ENCODE peak calls at places on chromosomes 11 and 22, in seven cellular contexts. One of them, this sample, is unnamed.

GRCh38 chr11:131064373-131064991 is 148.2 kb upstream of the SNX19 start:
- DNase-seq in right lobe of liver: peak; percentile 49
- DNase-seq in H9: peak; percentile 87
- DNase-seq in right atrium auricular region: no peak
- DNase-seq in bronchial epithelial cell: peak; percentile 50
- DNase-seq in endothelial cell: peak; percentile 82
- DNase-seq in lung: peak; percentile 46
- DNase-seq in this sample: no peak

GRCh38 chr22:24427500-24428164 is at the start of gene ADORA2A:
- DNase-seq in right lobe of liver: peak; percentile 71
- DNase-seq in H9: no peak
- DNase-seq in right atrium auricular region: no peak
- DNase-seq in bronchial epithelial cell: no peak
- DNase-seq in endothelial cell: no peak
- DNase-seq in lung: no peak
- DNase-seq in this sample: no peak

GRCh38 chr11:33475999-33476398 is 218.8 kb downstream of the HIPK3 start:
- DNase-seq in right lobe of liver: no peak
- DNase-seq in H9: no peak
- DNase-seq in right atrium auricular region: no peak
- DNase-seq in bronchial epithelial cell: peak; percentile 69
- DNase-seq in endothelial cell: no peak
- DNase-seq in lung: no peak
- DNase-seq in this sample: no peak

GRCh38 chr11:61833926-61834277 is 5.8 kb downstream of the FADS2 start:
- DNase-seq in right lobe of liver: no peak
- DNase-seq in H9: peak; percentile 61
- DNase-seq in right atrium auricular region: no peak
- DNase-seq in bronchial epithelial cell: no peak
- DNase-seq in endothelial cell: no peak
- DNase-seq in lung: no peak
- DNase-seq in this sample: no peak

GRCh38 chr11:77040889-77041288 is 6.7 kb downstream of the B3GNT6 start:
- DNase-seq in right lobe of liver: no peak
- DNase-seq in H9: no peak
- DNase-seq in right atrium auricular region: no peak
- DNase-seq in bronchial epithelial cell: no peak
- DNase-seq in endothelial cell: no peak
- DNase-seq in lung: no peak
- DNase-seq in this sample: no peak

GRCh38 chr11:14544611-14545010 is 24.4 kb upstream of the PSMA1 start:
- DNase-seq in right lobe of liver: no peak
- DNase-seq in H9: no peak
- DNase-seq in right atrium auricular region: no peak
- DNase-seq in bronchial epithelial cell: peak; percentile 37
- DNase-seq in endothelial cell: no peak
- DNase-seq in lung: no peak
- DNase-seq in this sample: no peak

GRCh38 chr11:29937526-29937925 is 79.3 kb downstream of the KCNA4 start:
- DNase-seq in right lobe of liver: no peak
- DNase-seq in H9: no peak
- DNase-seq in right atrium auricular region: no peak
- DNase-seq in bronchial epithelial cell: no peak
- DNase-seq in endothelial cell: no peak
- DNase-seq in lung: no peak
- DNase-seq in this sample: no peak

GRCh38 chr11:73376168-73376802 is at the start of gene RELT:
- DNase-seq in right lobe of liver: peak; percentile 89
- DNase-seq in H9: peak; percentile 94
- DNase-seq in right atrium auricular region: peak; percentile 87
- DNase-seq in bronchial epithelial cell: peak; percentile 75
- DNase-seq in endothelial cell: peak; percentile 99
- DNase-seq in lung: peak; percentile 87
- DNase-seq in this sample: peak; percentile 98

GRCh38 chr22:28873183-28873964 is 10.0 kb upstream of the ZNRF3 start:
- DNase-seq in right lobe of liver: no peak
- DNase-seq in H9: no peak
- DNase-seq in right atrium auricular region: no peak
- DNase-seq in bronchial epithelial cell: no peak
- DNase-seq in endothelial cell: no peak
- DNase-seq in lung: no peak
- DNase-seq in this sample: no peak

GRCh38 chr22:44211256-44211945 is 30.7 kb downstream of the PARVG start:
- DNase-seq in right lobe of liver: no peak
- DNase-seq in H9: peak; percentile 11
- DNase-seq in right atrium auricular region: peak; percentile 60
- DNase-seq in bronchial epithelial cell: no peak
- DNase-seq in endothelial cell: no peak
- DNase-seq in lung: no peak
- DNase-seq in this sample: peak; percentile 64

GRCh38 chr11:65899356-65900124 is 648 bp downstream of the FOSL1 start:
- DNase-seq in right lobe of liver: no peak
- DNase-seq in H9: peak; percentile 67
- DNase-seq in right atrium auricular region: peak; percentile 82
- DNase-seq in bronchial epithelial cell: no peak
- DNase-seq in endothelial cell: peak; percentile 49
- DNase-seq in lung: no peak
- DNase-seq in this sample: peak; percentile 91

GRCh38 chr11:116642902-116643301 is 129.9 kb downstream of the BUD13 start:
- DNase-seq in right lobe of liver: no peak
- DNase-seq in H9: no peak
- DNase-seq in right atrium auricular region: no peak
- DNase-seq in bronchial epithelial cell: no peak
- DNase-seq in endothelial cell: no peak
- DNase-seq in lung: no peak
- DNase-seq in this sample: no peak

GRCh38 chr11:35375332-35376125 is 43.8 kb downstream of the SLC1A2 start:
- DNase-seq in right lobe of liver: no peak
- DNase-seq in H9: no peak
- DNase-seq in right atrium auricular region: no peak
- DNase-seq in bronchial epithelial cell: no peak
- DNase-seq in endothelial cell: no peak
- DNase-seq in lung: no peak
- DNase-seq in this sample: no peak

GRCh38 chr22:30429887-30430286 is 4.3 kb downstream of the MTFP1 start:
- DNase-seq in right lobe of liver: no peak
- DNase-seq in H9: peak; percentile 43
- DNase-seq in right atrium auricular region: no peak
- DNase-seq in bronchial epithelial cell: no peak
- DNase-seq in endothelial cell: no peak
- DNase-seq in lung: no peak
- DNase-seq in this sample: no peak

GRCh38 chr11:117980280-117980679 is 5.9 kb upstream of the IL10RA start:
- DNase-seq in right lobe of liver: no peak
- DNase-seq in H9: no peak
- DNase-seq in right atrium auricular region: no peak
- DNase-seq in bronchial epithelial cell: peak; percentile 41
- DNase-seq in endothelial cell: no peak
- DNase-seq in lung: no peak
- DNase-seq in this sample: no peak

GRCh38 chr11:46698597-46698996 is 1.8 kb downstream of the ARHGAP1 start:
- DNase-seq in right lobe of liver: no peak
- DNase-seq in H9: no peak
- DNase-seq in right atrium auricular region: no peak
- DNase-seq in bronchial epithelial cell: no peak
- DNase-seq in endothelial cell: no peak
- DNase-seq in lung: no peak
- DNase-seq in this sample: no peak

GRCh38 chr11:22742149-22742548 is 75.7 kb downstream of the GAS2 start:
- DNase-seq in right lobe of liver: no peak
- DNase-seq in H9: no peak
- DNase-seq in right atrium auricular region: no peak
- DNase-seq in bronchial epithelial cell: no peak
- DNase-seq in endothelial cell: no peak
- DNase-seq in lung: no peak
- DNase-seq in this sample: no peak

GRCh38 chr11:68870470-68870869 is 28.8 kb upstream of the CPT1A start:
- DNase-seq in right lobe of liver: no peak
- DNase-seq in H9: no peak
- DNase-seq in right atrium auricular region: no peak
- DNase-seq in bronchial epithelial cell: no peak
- DNase-seq in endothelial cell: no peak
- DNase-seq in lung: no peak
- DNase-seq in this sample: no peak
- TF ChIP-seq CTCF in right lobe of liver: no peak
- TF ChIP-seq CTCF in H9: no peak
- TF ChIP-seq CTCF in right atrium auricular region: peak; percentile 33
- TF ChIP-seq CTCF in bronchial epithelial cell: no peak
- TF ChIP-seq CTCF in endothelial cell: no peak
- TF ChIP-seq CTCF in lung: no peak
- TF ChIP-seq CTCF in this sample: peak; percentile 38

DNA sequence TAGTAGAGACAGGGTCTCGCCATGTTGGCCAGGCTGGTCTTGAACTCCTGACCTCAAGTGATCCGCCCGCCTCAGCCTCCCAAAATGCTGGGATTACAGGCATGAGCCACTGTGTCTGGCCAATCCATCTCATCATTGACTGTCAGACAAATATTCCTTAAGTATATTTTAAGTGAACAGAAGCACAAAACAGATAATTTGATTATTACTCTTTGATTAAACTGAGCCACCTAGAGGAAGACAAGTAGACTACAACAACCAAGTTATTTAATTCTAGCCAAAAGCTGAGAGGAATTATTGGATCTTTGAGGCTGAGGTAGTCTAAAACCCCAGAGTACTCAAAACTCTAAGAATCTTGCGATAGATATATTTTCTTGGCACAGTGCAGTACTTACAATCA is 1.2 kb downstream of the ACRV1 start:
- DNase-seq in right lobe of liver: no peak
- DNase-seq in H9: no peak
- DNase-seq in right atrium auricular region: no peak
- DNase-seq in bronchial epithelial cell: no peak
- DNase-seq in endothelial cell: no peak
- DNase-seq in lung: no peak
- DNase-seq in this sample: no peak
- TF ChIP-seq CTCF in right lobe of liver: no peak
- TF ChIP-seq CTCF in H9: peak; percentile 54
- TF ChIP-seq CTCF in right atrium auricular region: no peak
- TF ChIP-seq CTCF in bronchial epithelial cell: no peak
- TF ChIP-seq CTCF in endothelial cell: peak; percentile 62
- TF ChIP-seq CTCF in lung: no peak
- TF ChIP-seq CTCF in this sample: peak; percentile 31

GRCh38 chr22:41248314-41248713 is 7.6 kb upstream of the CHADL start:
- DNase-seq in right lobe of liver: no peak
- DNase-seq in H9: no peak
- DNase-seq in right atrium auricular region: no peak
- DNase-seq in bronchial epithelial cell: no peak
- DNase-seq in endothelial cell: no peak
- DNase-seq in lung: no peak
- DNase-seq in this sample: no peak

GRCh38 chr22:41243361-41243760 is 2.6 kb upstream of the CHADL start:
- DNase-seq in right lobe of liver: no peak
- DNase-seq in H9: no peak
- DNase-seq in right atrium auricular region: no peak
- DNase-seq in bronchial epithelial cell: peak; percentile 76
- DNase-seq in endothelial cell: no peak
- DNase-seq in lung: no peak
- DNase-seq in this sample: no peak

GRCh38 chr22:41247703-41248102 is 7.0 kb upstream of the CHADL start:
- DNase-seq in right lobe of liver: peak; percentile 94
- DNase-seq in H9: no peak
- DNase-seq in right atrium auricular region: no peak
- DNase-seq in bronchial epithelial cell: no peak
- DNase-seq in endothelial cell: no peak
- DNase-seq in lung: no peak
- DNase-seq in this sample: no peak

GRCh38 chr22:41248758-41249157 is 8.0 kb upstream of the CHADL start:
- DNase-seq in right lobe of liver: no peak
- DNase-seq in H9: no peak
- DNase-seq in right atrium auricular region: no peak
- DNase-seq in bronchial epithelial cell: no peak
- DNase-seq in endothelial cell: no peak
- DNase-seq in lung: no peak
- DNase-seq in this sample: no peak

DNA sequence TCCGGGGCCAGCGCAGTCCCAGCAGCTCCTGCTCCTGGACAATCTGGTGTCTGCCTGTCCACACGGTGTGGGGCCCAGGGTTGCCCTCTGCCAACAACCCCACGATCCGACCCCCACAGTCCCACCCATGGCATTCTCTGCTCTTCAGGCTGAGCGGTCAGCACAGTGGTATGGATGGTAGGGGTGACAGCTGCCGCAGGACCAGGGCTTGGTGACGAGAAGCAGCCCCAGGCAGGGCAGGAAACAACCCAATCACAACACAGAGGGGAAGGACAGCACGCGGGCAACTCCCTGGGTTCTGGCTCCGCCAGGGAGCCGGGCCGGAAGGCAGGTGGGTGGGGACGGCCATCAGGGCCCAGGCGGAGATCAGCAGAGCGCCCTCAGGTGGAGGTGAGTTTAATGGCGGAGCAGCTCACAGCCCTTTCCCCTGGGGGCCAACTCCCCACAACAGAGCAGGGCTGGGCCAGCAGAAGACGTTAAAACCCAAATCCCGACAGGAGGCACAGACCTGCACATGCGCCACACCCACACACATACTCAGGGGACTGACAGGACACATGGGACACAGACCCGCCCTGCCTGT is 5.3 kb upstream of the CHADL start:
- DNase-seq in right lobe of liver: no peak
- DNase-seq in H9: peak; percentile 71
- DNase-seq in right atrium auricular region: no peak
- DNase-seq in bronchial epithelial cell: no peak
- DNase-seq in endothelial cell: no peak
- DNase-seq in lung: no peak
- DNase-seq in this sample: no peak
- TF ChIP-seq CTCF in right lobe of liver: no peak
- TF ChIP-seq CTCF in H9: peak; percentile 64
- TF ChIP-seq CTCF in right atrium auricular region: no peak
- TF ChIP-seq CTCF in bronchial epithelial cell: no peak
- TF ChIP-seq CTCF in endothelial cell: peak; percentile 34
- TF ChIP-seq CTCF in lung: no peak
- TF ChIP-seq CTCF in this sample: no peak

GRCh38 chr11:17894929-17895658 is 117.8 kb downstream of the SERGEF start:
- DNase-seq in right lobe of liver: no peak
- DNase-seq in H9: no peak
- DNase-seq in right atrium auricular region: no peak
- DNase-seq in bronchial epithelial cell: no peak
- DNase-seq in endothelial cell: no peak
- DNase-seq in lung: no peak
- DNase-seq in this sample: no peak

GRCh38 chr11:17892409-17892808 is 120.4 kb downstream of the SERGEF start:
- DNase-seq in right lobe of liver: no peak
- DNase-seq in H9: no peak
- DNase-seq in right atrium auricular region: no peak
- DNase-seq in bronchial epithelial cell: no peak
- DNase-seq in endothelial cell: no peak
- DNase-seq in lung: no peak
- DNase-seq in this sample: no peak

GRCh38 chr11:17887779-17888178 is 125.1 kb downstream of the SERGEF start:
- DNase-seq in right lobe of liver: no peak
- DNase-seq in H9: peak; percentile 55
- DNase-seq in right atrium auricular region: no peak
- DNase-seq in bronchial epithelial cell: no peak
- DNase-seq in endothelial cell: no peak
- DNase-seq in lung: no peak
- DNase-seq in this sample: no peak

DNA sequence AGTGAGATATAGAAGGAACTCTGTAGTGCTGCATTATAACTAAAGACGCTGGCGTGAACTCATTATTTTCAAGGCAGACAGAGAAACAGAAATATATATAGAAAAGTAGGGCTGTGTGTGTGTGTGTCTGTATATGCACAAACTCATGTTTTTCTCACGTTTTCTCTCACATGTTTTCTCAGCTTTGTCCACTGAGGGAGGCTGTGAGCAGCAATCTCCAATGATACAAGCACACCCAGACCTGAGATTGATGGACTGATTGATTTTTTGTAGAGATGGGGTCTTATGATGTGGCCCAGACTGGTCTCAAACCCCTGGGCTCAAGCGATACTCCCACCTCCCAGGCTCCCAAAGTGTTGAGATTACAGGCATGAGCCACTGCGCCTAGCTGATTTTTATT is 122.5 kb downstream of the SERGEF start:
- DNase-seq in right lobe of liver: no peak
- DNase-seq in H9: no peak
- DNase-seq in right atrium auricular region: no peak
- DNase-seq in bronchial epithelial cell: no peak
- DNase-seq in endothelial cell: no peak
- DNase-seq in lung: no peak
- DNase-seq in this sample: no peak
- TF ChIP-seq CTCF in right lobe of liver: no peak
- TF ChIP-seq CTCF in H9: peak; percentile 17
- TF ChIP-seq CTCF in right atrium auricular region: no peak
- TF ChIP-seq CTCF in bronchial epithelial cell: no peak
- TF ChIP-seq CTCF in endothelial cell: no peak
- TF ChIP-seq CTCF in lung: no peak
- TF ChIP-seq CTCF in this sample: peak; percentile 13